ENCODE peak calls at places on chromosome 9, in six cellular contexts. One of them, this sample, is unnamed.

GRCh38 chr9:136656795-136657611 is 5.7 kb upstream of the EGFL7 start:
- DNase-seq in CD4-positive, alpha-beta T cell: no peak
- DNase-seq in esophagus squamous epithelium: no peak
- DNase-seq in fibroblast of mammary gland: no peak
- DNase-seq in HFFc6: no peak
- DNase-seq in CD8-positive, alpha-beta T cell: no peak
- DNase-seq in this sample: no peak

GRCh38 chr9:91500509-91501011 is 76.9 kb upstream of the NFIL3 start:
- DNase-seq in CD4-positive, alpha-beta T cell: no peak
- DNase-seq in esophagus squamous epithelium: no peak
- DNase-seq in fibroblast of mammary gland: peak; percentile 84
- DNase-seq in HFFc6: peak; percentile 82
- DNase-seq in CD8-positive, alpha-beta T cell: no peak
- DNase-seq in this sample: no peak

GRCh38 chr9:35729700-35730485 is 2.1 kb downstream of the TLN1 start:
- DNase-seq in CD4-positive, alpha-beta T cell: no peak
- DNase-seq in esophagus squamous epithelium: no peak
- DNase-seq in fibroblast of mammary gland: peak; percentile 92
- DNase-seq in HFFc6: peak; percentile 91
- DNase-seq in CD8-positive, alpha-beta T cell: no peak
- DNase-seq in this sample: peak; percentile 54

GRCh38 chr9:97388721-97389238 is 23.1 kb upstream of the TDRD7 start:
- DNase-seq in CD4-positive, alpha-beta T cell: no peak
- DNase-seq in esophagus squamous epithelium: no peak
- DNase-seq in fibroblast of mammary gland: no peak
- DNase-seq in HFFc6: no peak
- DNase-seq in CD8-positive, alpha-beta T cell: no peak
- DNase-seq in this sample: no peak

GRCh38 chr9:12708562-12709298 is 15.5 kb downstream of the TYRP1 start:
- DNase-seq in CD4-positive, alpha-beta T cell: no peak
- DNase-seq in esophagus squamous epithelium: no peak
- DNase-seq in fibroblast of mammary gland: peak; percentile 63
- DNase-seq in HFFc6: peak; percentile 66
- DNase-seq in CD8-positive, alpha-beta T cell: no peak
- DNase-seq in this sample: peak; percentile 41

GRCh38 chr9:7910426-7911015 is 110.9 kb upstream of the DMAC1 start:
- DNase-seq in CD4-positive, alpha-beta T cell: no peak
- DNase-seq in esophagus squamous epithelium: no peak
- DNase-seq in fibroblast of mammary gland: no peak
- DNase-seq in HFFc6: no peak
- DNase-seq in CD8-positive, alpha-beta T cell: no peak
- DNase-seq in this sample: no peak

GRCh38 chr9:117835798-117836197 is 131.6 kb downstream of the TLR4 start:
- DNase-seq in CD4-positive, alpha-beta T cell: no peak
- DNase-seq in esophagus squamous epithelium: no peak
- DNase-seq in fibroblast of mammary gland: no peak
- DNase-seq in HFFc6: no peak
- DNase-seq in CD8-positive, alpha-beta T cell: no peak
- DNase-seq in this sample: no peak

GRCh38 chr9:108209132-108209700 is 646.6 kb downstream of the ACTL7B start:
- DNase-seq in CD4-positive, alpha-beta T cell: no peak
- DNase-seq in esophagus squamous epithelium: no peak
- DNase-seq in fibroblast of mammary gland: no peak
- DNase-seq in HFFc6: no peak
- DNase-seq in CD8-positive, alpha-beta T cell: no peak
- DNase-seq in this sample: no peak

GRCh38 chr9:22840641-22841040 is 394.0 kb downstream of the DMRTA1 start:
- DNase-seq in CD4-positive, alpha-beta T cell: no peak
- DNase-seq in esophagus squamous epithelium: no peak
- DNase-seq in fibroblast of mammary gland: no peak
- DNase-seq in HFFc6: no peak
- DNase-seq in CD8-positive, alpha-beta T cell: no peak
- DNase-seq in this sample: no peak

GRCh38 chr9:135017916-135018915 is 69.3 kb upstream of the OLFM1 start:
- DNase-seq in CD4-positive, alpha-beta T cell: no peak
- DNase-seq in esophagus squamous epithelium: no peak
- DNase-seq in fibroblast of mammary gland: no peak
- DNase-seq in HFFc6: no peak
- DNase-seq in CD8-positive, alpha-beta T cell: no peak
- DNase-seq in this sample: no peak

GRCh38 chr9:120875954-120876841 is 790 bp downstream of the PHF19 start:
- DNase-seq in CD4-positive, alpha-beta T cell: peak; percentile 77
- DNase-seq in esophagus squamous epithelium: no peak
- DNase-seq in fibroblast of mammary gland: peak; percentile 89
- DNase-seq in HFFc6: peak; percentile 86
- DNase-seq in CD8-positive, alpha-beta T cell: peak; percentile 85
- DNase-seq in this sample: peak; percentile 43

GRCh38 chr9:3012245-3012644 is 168.3 kb upstream of the PUM3 start:
- DNase-seq in CD4-positive, alpha-beta T cell: no peak
- DNase-seq in esophagus squamous epithelium: no peak
- DNase-seq in fibroblast of mammary gland: no peak
- DNase-seq in HFFc6: no peak
- DNase-seq in CD8-positive, alpha-beta T cell: no peak
- DNase-seq in this sample: no peak

GRCh38 chr9:112831969-112832368 is 58.7 kb downstream of the SLC46A2 start:
- DNase-seq in CD4-positive, alpha-beta T cell: no peak
- DNase-seq in esophagus squamous epithelium: no peak
- DNase-seq in fibroblast of mammary gland: no peak
- DNase-seq in HFFc6: no peak
- DNase-seq in CD8-positive, alpha-beta T cell: no peak
- DNase-seq in this sample: no peak

GRCh38 chr9:7368410-7369292 is 430.9 kb downstream of the DMAC1 start:
- DNase-seq in CD4-positive, alpha-beta T cell: no peak
- DNase-seq in esophagus squamous epithelium: no peak
- DNase-seq in fibroblast of mammary gland: peak; percentile 89
- DNase-seq in HFFc6: peak; percentile 20
- DNase-seq in CD8-positive, alpha-beta T cell: no peak
- DNase-seq in this sample: peak; percentile 80

GRCh38 chr9:89410709-89411111 is 87.2 kb downstream of the SEMA4D start:
- DNase-seq in CD4-positive, alpha-beta T cell: no peak
- DNase-seq in esophagus squamous epithelium: no peak
- DNase-seq in fibroblast of mammary gland: peak; percentile 10
- DNase-seq in HFFc6: no peak
- DNase-seq in CD8-positive, alpha-beta T cell: peak; percentile 23
- DNase-seq in this sample: no peak

GRCh38 chr9:90801507-90802289 is at the start of gene SYK:
- DNase-seq in CD4-positive, alpha-beta T cell: no peak
- DNase-seq in esophagus squamous epithelium: no peak
- DNase-seq in fibroblast of mammary gland: no peak
- DNase-seq in HFFc6: no peak
- DNase-seq in CD8-positive, alpha-beta T cell: no peak
- DNase-seq in this sample: no peak

GRCh38 chr9:7489018-7489417 is 310.6 kb downstream of the DMAC1 start:
- DNase-seq in CD4-positive, alpha-beta T cell: no peak
- DNase-seq in esophagus squamous epithelium: no peak
- DNase-seq in fibroblast of mammary gland: peak; percentile 4
- DNase-seq in HFFc6: no peak
- DNase-seq in CD8-positive, alpha-beta T cell: no peak
- DNase-seq in this sample: no peak

GRCh38 chr9:97930972-97931371 is 7.0 kb downstream of the HEMGN start:
- DNase-seq in CD4-positive, alpha-beta T cell: no peak
- DNase-seq in esophagus squamous epithelium: no peak
- DNase-seq in fibroblast of mammary gland: no peak
- DNase-seq in HFFc6: no peak
- DNase-seq in CD8-positive, alpha-beta T cell: no peak
- DNase-seq in this sample: no peak

GRCh38 chr9:26058111-26058895 is 380.1 kb upstream of the TUSC1 start:
- DNase-seq in CD4-positive, alpha-beta T cell: no peak
- DNase-seq in esophagus squamous epithelium: no peak
- DNase-seq in fibroblast of mammary gland: peak; percentile 33
- DNase-seq in HFFc6: peak; percentile 22
- DNase-seq in CD8-positive, alpha-beta T cell: no peak
- DNase-seq in this sample: no peak

GRCh38 chr9:93644397-93645088 is 68.2 kb downstream of the PHF2 start:
- DNase-seq in CD4-positive, alpha-beta T cell: no peak
- DNase-seq in esophagus squamous epithelium: no peak
- DNase-seq in fibroblast of mammary gland: no peak
- DNase-seq in HFFc6: no peak
- DNase-seq in CD8-positive, alpha-beta T cell: peak; percentile 3
- DNase-seq in this sample: no peak

GRCh38 chr9:81431662-81432061 is 257.7 kb downstream of the TLE1 start:
- DNase-seq in CD4-positive, alpha-beta T cell: no peak
- DNase-seq in esophagus squamous epithelium: no peak
- DNase-seq in fibroblast of mammary gland: peak; percentile 88
- DNase-seq in HFFc6: peak; percentile 99
- DNase-seq in CD8-positive, alpha-beta T cell: no peak
- DNase-seq in this sample: peak; percentile 92

GRCh38 chr9:84983749-84984148 is 314.2 kb downstream of the NTRK2 start:
- DNase-seq in CD4-positive, alpha-beta T cell: no peak
- DNase-seq in esophagus squamous epithelium: no peak
- DNase-seq in fibroblast of mammary gland: no peak
- DNase-seq in HFFc6: no peak
- DNase-seq in CD8-positive, alpha-beta T cell: no peak
- DNase-seq in this sample: no peak

GRCh38 chr9:21031091-21031817 is at the start of gene HACD4:
- DNase-seq in CD4-positive, alpha-beta T cell: peak; percentile 55
- DNase-seq in esophagus squamous epithelium: peak; percentile 8
- DNase-seq in fibroblast of mammary gland: peak; percentile 47
- DNase-seq in HFFc6: no peak
- DNase-seq in CD8-positive, alpha-beta T cell: peak; percentile 62
- DNase-seq in this sample: no peak

GRCh38 chr9:136661641-136662325 is 933 bp upstream of the EGFL7 start:
- DNase-seq in CD4-positive, alpha-beta T cell: no peak
- DNase-seq in esophagus squamous epithelium: no peak
- DNase-seq in fibroblast of mammary gland: no peak
- DNase-seq in HFFc6: no peak
- DNase-seq in CD8-positive, alpha-beta T cell: no peak
- DNase-seq in this sample: no peak

GRCh38 chr9:114291886-114292590 is 30.9 kb upstream of the ORM1 start:
- DNase-seq in CD4-positive, alpha-beta T cell: no peak
- DNase-seq in esophagus squamous epithelium: no peak
- DNase-seq in fibroblast of mammary gland: no peak
- DNase-seq in HFFc6: no peak
- DNase-seq in CD8-positive, alpha-beta T cell: no peak
- DNase-seq in this sample: no peak

GRCh38 chr9:111597852-111598729 is 1.4 kb downstream of the PTGR1 start:
- DNase-seq in CD4-positive, alpha-beta T cell: peak; percentile 59
- DNase-seq in esophagus squamous epithelium: no peak
- DNase-seq in fibroblast of mammary gland: peak; percentile 65
- DNase-seq in HFFc6: peak; percentile 46
- DNase-seq in CD8-positive, alpha-beta T cell: peak; percentile 62
- DNase-seq in this sample: peak; percentile 19

GRCh38 chr9:77432053-77432452 is 216.1 kb downstream of the GNA14 start:
- DNase-seq in CD4-positive, alpha-beta T cell: no peak
- DNase-seq in esophagus squamous epithelium: no peak
- DNase-seq in fibroblast of mammary gland: no peak
- DNase-seq in HFFc6: no peak
- DNase-seq in CD8-positive, alpha-beta T cell: no peak
- DNase-seq in this sample: no peak
- TF ChIP-seq CTCF in CD4-positive, alpha-beta T cell: no peak
- TF ChIP-seq CTCF in esophagus squamous epithelium: no peak
- TF ChIP-seq CTCF in fibroblast of mammary gland: no peak
- TF ChIP-seq CTCF in HFFc6: no peak
- TF ChIP-seq CTCF in CD8-positive, alpha-beta T cell: no peak
- TF ChIP-seq CTCF in this sample: no peak

DNA sequence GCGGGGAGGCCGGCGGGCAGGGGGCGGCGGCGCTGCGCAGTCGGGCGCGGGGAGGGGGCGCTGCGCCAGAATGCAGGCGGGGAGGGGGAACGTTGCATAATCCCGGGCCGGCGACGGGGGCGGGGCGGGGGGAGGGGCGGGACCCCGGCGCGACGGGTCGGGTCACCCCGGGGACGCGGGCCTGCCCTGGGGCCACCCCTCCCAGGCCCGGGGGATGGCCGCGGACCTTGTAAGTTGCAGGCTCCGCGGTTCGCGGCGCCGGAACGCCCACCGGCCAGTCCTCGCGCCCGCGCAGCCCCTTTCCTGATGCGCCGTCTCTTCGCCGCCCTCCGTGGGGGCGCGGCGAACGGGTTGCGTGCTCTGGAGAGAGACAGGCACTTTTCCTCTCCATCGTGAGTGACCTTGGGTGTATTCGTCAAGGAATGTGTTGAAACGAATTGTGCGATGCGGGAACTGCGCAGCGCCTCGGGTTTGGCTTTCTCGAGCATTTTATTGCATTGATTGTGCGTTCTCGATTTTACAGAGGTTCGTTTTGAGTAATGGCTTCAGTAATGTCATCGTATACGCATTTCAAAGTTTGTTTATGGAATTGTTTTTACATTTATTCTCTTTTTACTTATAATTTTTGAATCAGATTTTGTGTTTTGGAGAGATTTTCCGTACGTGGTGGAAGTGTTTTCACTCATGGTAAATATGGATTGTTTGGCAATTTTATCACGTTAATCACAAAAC is 808 bp downstream of the SPIN1 start:
- DNase-seq in CD4-positive, alpha-beta T cell: peak; percentile 14
- DNase-seq in esophagus squamous epithelium: no peak
- DNase-seq in fibroblast of mammary gland: peak; percentile 60
- DNase-seq in HFFc6: peak; percentile 65
- DNase-seq in CD8-positive, alpha-beta T cell: peak; percentile 39
- DNase-seq in this sample: no peak
- TF ChIP-seq CTCF in CD4-positive, alpha-beta T cell: peak; percentile 17
- TF ChIP-seq CTCF in esophagus squamous epithelium: no peak
- TF ChIP-seq CTCF in fibroblast of mammary gland: no peak
- TF ChIP-seq CTCF in HFFc6: peak; percentile 25
- TF ChIP-seq CTCF in CD8-positive, alpha-beta T cell: no peak
- TF ChIP-seq CTCF in this sample: peak; percentile 0

DNA sequence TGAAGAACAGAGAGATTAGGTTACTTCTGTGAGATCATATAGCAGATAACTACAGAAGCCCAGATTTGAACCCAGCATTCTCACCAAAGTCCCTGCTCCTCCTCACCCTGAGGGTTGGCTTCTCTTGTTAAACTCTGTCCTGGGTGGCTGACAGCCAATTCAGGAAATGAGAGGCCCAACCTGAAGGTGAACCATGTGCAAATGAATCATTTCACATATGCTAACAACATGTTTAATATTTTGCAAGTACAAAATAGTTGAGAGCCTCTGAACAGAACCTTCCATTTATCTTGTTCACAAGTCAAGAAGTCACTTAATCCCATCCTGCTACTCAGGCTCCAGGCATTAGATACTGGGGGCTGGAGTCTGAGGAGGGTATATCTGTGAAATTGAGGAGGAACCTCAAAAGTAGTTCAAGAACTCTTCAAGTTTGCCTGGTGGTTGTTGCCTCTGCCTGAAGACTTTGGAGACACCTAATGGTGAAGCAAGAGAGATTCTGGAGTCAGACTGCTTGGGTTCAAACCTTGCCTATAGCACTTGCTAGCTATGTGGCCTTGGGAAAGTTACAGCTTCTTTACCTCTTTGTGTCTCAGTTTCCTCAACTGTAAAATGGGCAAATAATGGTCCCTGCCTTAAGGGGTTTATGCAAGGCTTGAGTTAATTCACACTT is 564.0 kb downstream of the PSAT1 start:
- DNase-seq in CD4-positive, alpha-beta T cell: no peak
- DNase-seq in esophagus squamous epithelium: no peak
- DNase-seq in fibroblast of mammary gland: peak; percentile 79
- DNase-seq in HFFc6: peak; percentile 55
- DNase-seq in CD8-positive, alpha-beta T cell: no peak
- DNase-seq in this sample: peak; percentile 73
- TF ChIP-seq CTCF in CD4-positive, alpha-beta T cell: no peak
- TF ChIP-seq CTCF in esophagus squamous epithelium: no peak
- TF ChIP-seq CTCF in fibroblast of mammary gland: peak; percentile 18
- TF ChIP-seq CTCF in HFFc6: peak; percentile 32
- TF ChIP-seq CTCF in CD8-positive, alpha-beta T cell: no peak
- TF ChIP-seq CTCF in this sample: peak; percentile 20

GRCh38 chr9:71628247-71628646 is 140.1 kb downstream of the CEMIP2 start:
- DNase-seq in CD4-positive, alpha-beta T cell: no peak
- DNase-seq in esophagus squamous epithelium: no peak
- DNase-seq in fibroblast of mammary gland: peak; percentile 39
- DNase-seq in HFFc6: no peak
- DNase-seq in CD8-positive, alpha-beta T cell: no peak
- DNase-seq in this sample: no peak
- TF ChIP-seq CTCF in CD4-positive, alpha-beta T cell: peak; percentile 41
- TF ChIP-seq CTCF in esophagus squamous epithelium: peak; percentile 5
- TF ChIP-seq CTCF in fibroblast of mammary gland: peak; percentile 56
- TF ChIP-seq CTCF in HFFc6: peak; percentile 53
- TF ChIP-seq CTCF in CD8-positive, alpha-beta T cell: peak; percentile 24
- TF ChIP-seq CTCF in this sample: peak; percentile 32

GRCh38 chr9:29241320-29241719 is 1668.0 kb upstream of the C9orf72 start:
- DNase-seq in CD4-positive, alpha-beta T cell: no peak
- DNase-seq in esophagus squamous epithelium: no peak
- DNase-seq in fibroblast of mammary gland: no peak
- DNase-seq in HFFc6: no peak
- DNase-seq in CD8-positive, alpha-beta T cell: no peak
- DNase-seq in this sample: no peak
- TF ChIP-seq CTCF in CD4-positive, alpha-beta T cell: no peak
- TF ChIP-seq CTCF in esophagus squamous epithelium: no peak
- TF ChIP-seq CTCF in fibroblast of mammary gland: no peak
- TF ChIP-seq CTCF in HFFc6: no peak
- TF ChIP-seq CTCF in CD8-positive, alpha-beta T cell: no peak
- TF ChIP-seq CTCF in this sample: no peak